ENCODE peak calls at places on chromosomes 16 and 17, in eight cellular contexts. U, N, W, D, Y, A, R and G are unnamed samples.
A peak's percentile ranks its signal among the peaks of the same experiment; 100 is the strongest.

GRCh38 chr16:27305839-27306442 is 7.8 kb upstream of the IL4R start:
- DNase-seq in Y (no peak), A (no peak), R (no peak), U (no peak), W (no peak), N (no peak), D (no peak), G (no peak)

GRCh38 chr17:7842950-7843535 is 9.0 kb downstream of the KDM6B start:
- DNase-seq in Y (no peak), A (peak; percentile 63), D (peak; percentile 93), W (no peak), R (peak; percentile 54), N (peak; percentile 88), U (peak; percentile 85), G (no peak)

GRCh38 chr16:23089111-23089510 is 60.1 kb downstream of the USP31 start:
- DNase-seq in D (no peak), U (no peak), Y (no peak), N (no peak), W (no peak), R (no peak), A (no peak), G (no peak)

GRCh38 chr16:82219298-82219697 is 49.3 kb upstream of the MPHOSPH6 start:
- DNase-seq in N (no peak), D (peak; percentile 21), R (no peak), U (no peak), Y (no peak), A (no peak), W (no peak), G (no peak)

GRCh38 chr16:9139965-9140364 is 48.5 kb downstream of the HAPSTR1 start:
- DNase-seq in U (no peak), N (peak; percentile 20), R (peak; percentile 39), Y (no peak), A (peak; percentile 11), W (no peak), D (peak; percentile 38), G (no peak)

GRCh38 chr16:10740845-10741208 is 2.8 kb upstream of the NUBP1 start:
- DNase-seq in A (no peak), Y (no peak), N (no peak), U (no peak), D (no peak), W (no peak), R (no peak), G (no peak)

GRCh38 chr17:48155889-48156670 is 48.5 kb downstream of the SNX11 start:
- DNase-seq in Y (no peak), U (no peak), N (no peak), D (no peak), A (no peak), R (peak; percentile 46), W (no peak), G (no peak)

GRCh38 chr16:247027-247426 is 12.4 kb downstream of the FAM234A start:
- DNase-seq in Y (no peak), D (no peak), R (no peak), U (no peak), W (no peak), N (no peak), A (no peak), G (no peak)

GRCh38 chr17:27870345-27870744 is 22.8 kb downstream of the LYRM9 start:
- DNase-seq in W (no peak), U (no peak), R (no peak), D (no peak), N (no peak), A (no peak), Y (no peak), G (no peak)

GRCh38 chr16:58110590-58111330 is 18.4 kb downstream of the CFAP20 start:
- DNase-seq in W (no peak), D (peak; percentile 46), A (peak; percentile 51), U (no peak), Y (no peak), N (no peak), R (no peak), G (peak; percentile 59)

GRCh38 chr17:35046740-35047283 is 16.7 kb downstream of the RFFL start:
- DNase-seq in W (no peak), D (peak; percentile 69), Y (peak; percentile 65), U (no peak), R (peak; percentile 51), N (no peak), A (no peak), G (no peak)

GRCh38 chr17:71349908-71350600 is 770.8 kb upstream of the SOX9 start:
- DNase-seq in Y (no peak), W (no peak), A (no peak), R (no peak), N (no peak), U (no peak), D (peak; percentile 56), G (no peak)

GRCh38 chr17:69269174-69269998 is 40.8 kb upstream of the ABCA10 start:
- DNase-seq in W (no peak), N (no peak), U (peak; percentile 68), D (peak; percentile 78), R (no peak), Y (no peak), A (no peak), G (peak; percentile 96)

GRCh38 chr17:45923511-45924268 is 29.3 kb downstream of the MAPT start:
- DNase-seq in W (no peak), Y (no peak), R (no peak), U (no peak), N (no peak), A (no peak), D (peak; percentile 86), G (peak; percentile 80)

GRCh38 chr17:57811633-57812280 is 38.1 kb downstream of the MRPS23 start:
- DNase-seq in A (peak; percentile 7), N (no peak), D (no peak), U (no peak), Y (no peak), W (no peak), R (no peak), G (no peak)